ENCODE peak calls at places on chromosome 14, in ten cellular contexts. One of them, this sample, is unnamed.
A peak's percentile ranks its signal among the peaks of the same experiment; 100 is the strongest.

GRCh38 chr14:75967866-75968265 is 13.9 kb downstream of the TGFB3 start:
- DNase-seq in CD8-positive, alpha-beta T cell: no peak
- DNase-seq in PC-3: no peak
- DNase-seq in IMR-90: no peak
- DNase-seq in uterus: no peak
- DNase-seq in testis: no peak
- DNase-seq in GM12878: no peak
- DNase-seq in foreskin keratinocyte: no peak
- DNase-seq in heart left ventricle: no peak
- DNase-seq in spleen: no peak
- DNase-seq in this sample: no peak

GRCh38 chr14:33120341-33120740 is 181.7 kb downstream of the NPAS3 start:
- DNase-seq in CD8-positive, alpha-beta T cell: no peak
- DNase-seq in PC-3: peak; percentile 95
- DNase-seq in IMR-90: no peak
- DNase-seq in uterus: no peak
- DNase-seq in testis: no peak
- DNase-seq in GM12878: no peak
- DNase-seq in foreskin keratinocyte: peak; percentile 96
- DNase-seq in heart left ventricle: no peak
- DNase-seq in spleen: no peak
- DNase-seq in this sample: no peak

GRCh38 chr14:95096476-95096875 is 60.9 kb downstream of the DICER1 start:
- DNase-seq in CD8-positive, alpha-beta T cell: no peak
- DNase-seq in PC-3: no peak
- DNase-seq in IMR-90: no peak
- DNase-seq in uterus: no peak
- DNase-seq in testis: no peak
- DNase-seq in GM12878: no peak
- DNase-seq in foreskin keratinocyte: no peak
- DNase-seq in heart left ventricle: no peak
- DNase-seq in spleen: no peak
- DNase-seq in this sample: no peak

GRCh38 chr14:71574976-71575375 is 357.3 kb upstream of the RGS6 start:
- DNase-seq in CD8-positive, alpha-beta T cell: no peak
- DNase-seq in PC-3: peak; percentile 89
- DNase-seq in IMR-90: peak; percentile 92
- DNase-seq in uterus: no peak
- DNase-seq in testis: peak; percentile 49
- DNase-seq in GM12878: no peak
- DNase-seq in foreskin keratinocyte: peak; percentile 56
- DNase-seq in heart left ventricle: no peak
- DNase-seq in spleen: no peak
- DNase-seq in this sample: no peak

GRCh38 chr14:55813635-55814034 is 233.6 kb downstream of the KTN1 start:
- DNase-seq in CD8-positive, alpha-beta T cell: no peak
- DNase-seq in PC-3: no peak
- DNase-seq in IMR-90: no peak
- DNase-seq in uterus: no peak
- DNase-seq in testis: no peak
- DNase-seq in GM12878: no peak
- DNase-seq in foreskin keratinocyte: no peak
- DNase-seq in heart left ventricle: no peak
- DNase-seq in spleen: no peak
- DNase-seq in this sample: no peak

GRCh38 chr14:94103554-94104165 is 6.9 kb upstream of the IFI27 start:
- DNase-seq in CD8-positive, alpha-beta T cell: no peak
- DNase-seq in PC-3: no peak
- DNase-seq in IMR-90: no peak
- DNase-seq in uterus: no peak
- DNase-seq in testis: peak; percentile 33
- DNase-seq in GM12878: no peak
- DNase-seq in foreskin keratinocyte: no peak
- DNase-seq in heart left ventricle: no peak
- DNase-seq in spleen: no peak
- DNase-seq in this sample: no peak

GRCh38 chr14:68785817-68786490 is 6.9 kb downstream of the ZFP36L1 start:
- DNase-seq in CD8-positive, alpha-beta T cell: no peak
- DNase-seq in PC-3: peak; percentile 18
- DNase-seq in IMR-90: no peak
- DNase-seq in uterus: no peak
- DNase-seq in testis: peak; percentile 12
- DNase-seq in GM12878: no peak
- DNase-seq in foreskin keratinocyte: peak; percentile 99
- DNase-seq in heart left ventricle: no peak
- DNase-seq in spleen: peak; percentile 72
- DNase-seq in this sample: peak; percentile 69

GRCh38 chr14:95979339-95980042 is 59.7 kb upstream of the C14orf132 start:
- DNase-seq in CD8-positive, alpha-beta T cell: no peak
- DNase-seq in PC-3: no peak
- DNase-seq in IMR-90: no peak
- DNase-seq in uterus: no peak
- DNase-seq in testis: no peak
- DNase-seq in GM12878: no peak
- DNase-seq in foreskin keratinocyte: no peak
- DNase-seq in heart left ventricle: no peak
- DNase-seq in spleen: no peak
- DNase-seq in this sample: no peak

GRCh38 chr14:96146131-96146771 is 58.4 kb upstream of the BDKRB2 start:
- DNase-seq in CD8-positive, alpha-beta T cell: no peak
- DNase-seq in PC-3: peak; percentile 37
- DNase-seq in IMR-90: peak; percentile 70
- DNase-seq in uterus: no peak
- DNase-seq in testis: no peak
- DNase-seq in GM12878: no peak
- DNase-seq in foreskin keratinocyte: peak; percentile 44
- DNase-seq in heart left ventricle: no peak
- DNase-seq in spleen: no peak
- DNase-seq in this sample: no peak

GRCh38 chr14:85218982-85219381 is 311.0 kb upstream of the FLRT2 start:
- DNase-seq in CD8-positive, alpha-beta T cell: no peak
- DNase-seq in PC-3: no peak
- DNase-seq in IMR-90: no peak
- DNase-seq in uterus: no peak
- DNase-seq in testis: no peak
- DNase-seq in GM12878: no peak
- DNase-seq in foreskin keratinocyte: no peak
- DNase-seq in heart left ventricle: no peak
- DNase-seq in spleen: no peak
- DNase-seq in this sample: no peak

GRCh38 chr14:80164991-80165390 is 46.3 kb downstream of the DIO2 start:
- DNase-seq in CD8-positive, alpha-beta T cell: no peak
- DNase-seq in PC-3: peak; percentile 82
- DNase-seq in IMR-90: peak; percentile 84
- DNase-seq in uterus: no peak
- DNase-seq in testis: no peak
- DNase-seq in GM12878: no peak
- DNase-seq in foreskin keratinocyte: peak; percentile 73
- DNase-seq in heart left ventricle: no peak
- DNase-seq in spleen: no peak
- DNase-seq in this sample: no peak

GRCh38 chr14:55129086-55129427 is at the start of gene LGALS3:
- DNase-seq in CD8-positive, alpha-beta T cell: peak; percentile 1
- DNase-seq in PC-3: peak; percentile 92
- DNase-seq in IMR-90: peak; percentile 51
- DNase-seq in uterus: peak; percentile 83
- DNase-seq in testis: peak; percentile 87
- DNase-seq in GM12878: no peak
- DNase-seq in foreskin keratinocyte: peak; percentile 37
- DNase-seq in heart left ventricle: peak; percentile 84
- DNase-seq in spleen: peak; percentile 92
- DNase-seq in this sample: peak; percentile 60

GRCh38 chr14:32043624-32044023 is 33.5 kb upstream of the ARHGAP5 start:
- DNase-seq in CD8-positive, alpha-beta T cell: no peak
- DNase-seq in PC-3: no peak
- DNase-seq in IMR-90: no peak
- DNase-seq in uterus: no peak
- DNase-seq in testis: no peak
- DNase-seq in GM12878: no peak
- DNase-seq in foreskin keratinocyte: no peak
- DNase-seq in heart left ventricle: no peak
- DNase-seq in spleen: no peak
- DNase-seq in this sample: no peak

GRCh38 chr14:31400031-31400638 is 20.2 kb downstream of the HEATR5A start:
- DNase-seq in CD8-positive, alpha-beta T cell: no peak
- DNase-seq in PC-3: no peak
- DNase-seq in IMR-90: no peak
- DNase-seq in uterus: no peak
- DNase-seq in testis: no peak
- DNase-seq in GM12878: no peak
- DNase-seq in foreskin keratinocyte: no peak
- DNase-seq in heart left ventricle: no peak
- DNase-seq in spleen: no peak
- DNase-seq in this sample: no peak

GRCh38 chr14:76502638-76503037 is 126.7 kb downstream of the ESRRB start:
- DNase-seq in CD8-positive, alpha-beta T cell: no peak
- DNase-seq in PC-3: no peak
- DNase-seq in IMR-90: no peak
- DNase-seq in uterus: no peak
- DNase-seq in testis: no peak
- DNase-seq in GM12878: peak; percentile 49
- DNase-seq in foreskin keratinocyte: no peak
- DNase-seq in heart left ventricle: no peak
- DNase-seq in spleen: peak; percentile 1
- DNase-seq in this sample: no peak

GRCh38 chr14:77892890-77893484 is 93.1 kb downstream of the ADCK1 start:
- DNase-seq in CD8-positive, alpha-beta T cell: no peak
- DNase-seq in PC-3: no peak
- DNase-seq in IMR-90: no peak
- DNase-seq in uterus: no peak
- DNase-seq in testis: no peak
- DNase-seq in GM12878: no peak
- DNase-seq in foreskin keratinocyte: no peak
- DNase-seq in heart left ventricle: no peak
- DNase-seq in spleen: no peak
- DNase-seq in this sample: no peak

GRCh38 chr14:95523818-95524448 is 7.5 kb upstream of the SYNE3 start:
- DNase-seq in CD8-positive, alpha-beta T cell: no peak
- DNase-seq in PC-3: no peak
- DNase-seq in IMR-90: peak; percentile 89
- DNase-seq in uterus: no peak
- DNase-seq in testis: no peak
- DNase-seq in GM12878: no peak
- DNase-seq in foreskin keratinocyte: no peak
- DNase-seq in heart left ventricle: no peak
- DNase-seq in spleen: no peak
- DNase-seq in this sample: peak; percentile 90

GRCh38 chr14:101979666-101980065 is 15.3 kb downstream of the DYNC1H1 start:
- DNase-seq in CD8-positive, alpha-beta T cell: no peak
- DNase-seq in PC-3: peak; percentile 6
- DNase-seq in IMR-90: no peak
- DNase-seq in uterus: no peak
- DNase-seq in testis: no peak
- DNase-seq in GM12878: no peak
- DNase-seq in foreskin keratinocyte: no peak
- DNase-seq in heart left ventricle: no peak
- DNase-seq in spleen: no peak
- DNase-seq in this sample: no peak
- H3K27ac ChIP-seq in CD8-positive, alpha-beta T cell: no peak overlapping the region
- H3K27ac ChIP-seq in PC-3: peak overlapping the region; percentile 85
- H3K27ac ChIP-seq in IMR-90: peak overlapping the region; percentile 81
- H3K27ac ChIP-seq in uterus: peak overlapping the region; percentile 68
- H3K27ac ChIP-seq in testis: no peak overlapping the region
- H3K27ac ChIP-seq in GM12878: no peak overlapping the region
- H3K27ac ChIP-seq in foreskin keratinocyte: no peak overlapping the region
- H3K27ac ChIP-seq in heart left ventricle: no peak overlapping the region
- H3K27ac ChIP-seq in spleen: no peak overlapping the region
- H3K27ac ChIP-seq in this sample: no peak overlapping the region

GRCh38 chr14:21960636-21961035 is 287.0 kb upstream of the OR4E1 start:
- DNase-seq in CD8-positive, alpha-beta T cell: no peak
- DNase-seq in PC-3: no peak
- DNase-seq in IMR-90: no peak
- DNase-seq in uterus: no peak
- DNase-seq in testis: no peak
- DNase-seq in GM12878: no peak
- DNase-seq in foreskin keratinocyte: no peak
- DNase-seq in heart left ventricle: no peak
- DNase-seq in spleen: no peak
- DNase-seq in this sample: no peak

GRCh38 chr14:21964180-21964579 is 290.6 kb upstream of the OR4E1 start:
- DNase-seq in CD8-positive, alpha-beta T cell: no peak
- DNase-seq in PC-3: no peak
- DNase-seq in IMR-90: no peak
- DNase-seq in uterus: no peak
- DNase-seq in testis: no peak
- DNase-seq in GM12878: no peak
- DNase-seq in foreskin keratinocyte: no peak
- DNase-seq in heart left ventricle: no peak
- DNase-seq in spleen: no peak
- DNase-seq in this sample: no peak

GRCh38 chr14:21965042-21965441 is 291.4 kb upstream of the OR4E1 start:
- DNase-seq in CD8-positive, alpha-beta T cell: no peak
- DNase-seq in PC-3: no peak
- DNase-seq in IMR-90: no peak
- DNase-seq in uterus: no peak
- DNase-seq in testis: no peak
- DNase-seq in GM12878: no peak
- DNase-seq in foreskin keratinocyte: no peak
- DNase-seq in heart left ventricle: no peak
- DNase-seq in spleen: no peak
- DNase-seq in this sample: no peak
- TF ChIP-seq CTCF in CD8-positive, alpha-beta T cell: no peak
- TF ChIP-seq CTCF in PC-3: no peak
- TF ChIP-seq CTCF in IMR-90: no peak
- TF ChIP-seq CTCF in uterus: no peak
- TF ChIP-seq CTCF in testis: no peak
- TF ChIP-seq CTCF in GM12878: no peak
- TF ChIP-seq CTCF in foreskin keratinocyte: no peak
- TF ChIP-seq CTCF in heart left ventricle: no peak
- TF ChIP-seq CTCF in spleen: no peak
- TF ChIP-seq CTCF in this sample: no peak

GRCh38 chr14:100239840-100240724 is 1.1 kb downstream of the YY1 start:
- DNase-seq in CD8-positive, alpha-beta T cell: peak; percentile 82
- DNase-seq in PC-3: peak; percentile 78
- DNase-seq in IMR-90: peak; percentile 95
- DNase-seq in uterus: peak; percentile 85
- DNase-seq in testis: peak; percentile 86
- DNase-seq in GM12878: no peak
- DNase-seq in foreskin keratinocyte: peak; percentile 73
- DNase-seq in heart left ventricle: peak; percentile 88
- DNase-seq in spleen: peak; percentile 96
- DNase-seq in this sample: peak; percentile 90
- H3K4me1 ChIP-seq in CD8-positive, alpha-beta T cell: peaks cover 56% of the 10 kb centered on the region
- H3K4me1 ChIP-seq in PC-3: peaks cover 23% of the 10 kb centered on the region
- H3K4me1 ChIP-seq in IMR-90: peaks cover 5% of the 10 kb centered on the region
- H3K4me1 ChIP-seq in uterus: peaks cover 5% of the 10 kb centered on the region
- H3K4me1 ChIP-seq in testis: peaks cover 24% of the 10 kb centered on the region
- H3K4me1 ChIP-seq in GM12878: no peaks in the 10 kb centered on the region
- H3K4me1 ChIP-seq in foreskin keratinocyte: peaks cover 22% of the 10 kb centered on the region
- H3K4me1 ChIP-seq in heart left ventricle: peaks cover 53% of the 10 kb centered on the region
- H3K4me1 ChIP-seq in spleen: peaks cover 73% of the 10 kb centered on the region
- H3K4me1 ChIP-seq in this sample: peaks cover 27% of the 10 kb centered on the region

DNA sequence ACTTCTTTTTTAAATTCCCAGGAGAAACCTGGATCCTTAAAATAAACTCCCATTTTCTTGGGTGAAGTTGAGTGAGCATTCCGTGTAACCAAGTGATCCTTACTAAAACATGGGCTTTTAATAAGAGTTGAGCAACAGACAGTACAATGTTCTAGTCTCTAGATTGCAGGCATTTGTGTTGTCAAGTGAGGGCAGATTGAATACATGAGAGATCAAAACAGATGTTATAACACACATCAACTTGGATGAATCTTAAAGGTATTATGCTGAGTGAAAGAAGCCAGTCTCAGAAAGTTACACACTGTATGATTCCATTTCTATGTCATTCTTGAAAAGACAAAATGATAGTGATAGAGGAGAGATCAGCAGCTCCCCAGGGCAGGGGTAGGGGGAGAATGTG is 213.9 kb upstream of the CCDC196 start:
- DNase-seq in CD8-positive, alpha-beta T cell: no peak
- DNase-seq in PC-3: no peak
- DNase-seq in IMR-90: no peak
- DNase-seq in uterus: no peak
- DNase-seq in testis: no peak
- DNase-seq in GM12878: no peak
- DNase-seq in foreskin keratinocyte: no peak
- DNase-seq in heart left ventricle: no peak
- DNase-seq in spleen: no peak
- DNase-seq in this sample: no peak
- H3K27ac ChIP-seq in CD8-positive, alpha-beta T cell: no peak overlapping the region
- H3K27ac ChIP-seq in PC-3: no peak overlapping the region
- H3K27ac ChIP-seq in IMR-90: no peak overlapping the region
- H3K27ac ChIP-seq in uterus: no peak overlapping the region
- H3K27ac ChIP-seq in testis: no peak overlapping the region
- H3K27ac ChIP-seq in GM12878: no peak overlapping the region
- H3K27ac ChIP-seq in foreskin keratinocyte: no peak overlapping the region
- H3K27ac ChIP-seq in heart left ventricle: no peak overlapping the region
- H3K27ac ChIP-seq in spleen: no peak overlapping the region
- H3K27ac ChIP-seq in this sample: no peak overlapping the region